ENCODE peak calls at places on chromosomes 3 and 15, in five cellular contexts. One of them, this sample, is unnamed.

GRCh38 chr3:118781879-118782278 is 252.8 kb downstream of the IGSF11 start:
- DNase-seq in lung microvascular endothelial cell: no peak
- DNase-seq in HS-27A: no peak
- DNase-seq in substantia nigra: no peak
- DNase-seq in stimulated activated CD4-positive, alpha-beta T cell treated with anti-CD3 and anti-CD28 coated beads, Interleukin-2, amount 100 ng/mL, for 4 hours: no peak
- DNase-seq in this sample: no peak

GRCh38 chr3:49867871-49868321 is 1.8 kb downstream of the CAMKV start:
- DNase-seq in HS-27A: no peak
- DNase-seq in lung microvascular endothelial cell: peak; percentile 46
- DNase-seq in stimulated activated CD4-positive, alpha-beta T cell treated with anti-CD3 and anti-CD28 coated beads, Interleukin-2, amount 100 ng/mL, for 4 hours: no peak
- DNase-seq in substantia nigra: no peak
- DNase-seq in this sample: no peak

GRCh38 chr3:177676947-177677587 is 479.8 kb upstream of the TBL1XR1 start:
- DNase-seq in substantia nigra: no peak
- DNase-seq in HS-27A: no peak
- DNase-seq in stimulated activated CD4-positive, alpha-beta T cell treated with anti-CD3 and anti-CD28 coated beads, Interleukin-2, amount 100 ng/mL, for 4 hours: no peak
- DNase-seq in lung microvascular endothelial cell: no peak
- DNase-seq in this sample: no peak

GRCh38 chr3:20060924-20061323 is 20.7 kb downstream of the KAT2B start:
- DNase-seq in stimulated activated CD4-positive, alpha-beta T cell treated with anti-CD3 and anti-CD28 coated beads, Interleukin-2, amount 100 ng/mL, for 4 hours: no peak
- DNase-seq in substantia nigra: no peak
- DNase-seq in HS-27A: no peak
- DNase-seq in lung microvascular endothelial cell: peak; percentile 19
- DNase-seq in this sample: no peak

GRCh38 chr15:40258544-40258943 is 19.7 kb downstream of the PAK6 start:
- DNase-seq in HS-27A: no peak
- DNase-seq in substantia nigra: no peak
- DNase-seq in stimulated activated CD4-positive, alpha-beta T cell treated with anti-CD3 and anti-CD28 coated beads, Interleukin-2, amount 100 ng/mL, for 4 hours: no peak
- DNase-seq in lung microvascular endothelial cell: no peak
- DNase-seq in this sample: no peak

GRCh38 chr3:64935995-64936394 is 248.2 kb upstream of the ADAMTS9 start:
- DNase-seq in stimulated activated CD4-positive, alpha-beta T cell treated with anti-CD3 and anti-CD28 coated beads, Interleukin-2, amount 100 ng/mL, for 4 hours: no peak
- DNase-seq in lung microvascular endothelial cell: no peak
- DNase-seq in substantia nigra: no peak
- DNase-seq in HS-27A: no peak
- DNase-seq in this sample: no peak

GRCh38 chr3:24496529-24497482 is 2.2 kb upstream of the THRB start:
- DNase-seq in HS-27A: no peak
- DNase-seq in substantia nigra: peak; percentile 1
- DNase-seq in stimulated activated CD4-positive, alpha-beta T cell treated with anti-CD3 and anti-CD28 coated beads, Interleukin-2, amount 100 ng/mL, for 4 hours: no peak
- DNase-seq in lung microvascular endothelial cell: peak; percentile 63
- DNase-seq in this sample: peak; percentile 53

GRCh38 chr3:126434931-126435411 is 40.3 kb downstream of the CFAP100 start:
- DNase-seq in lung microvascular endothelial cell: no peak
- DNase-seq in substantia nigra: no peak
- DNase-seq in stimulated activated CD4-positive, alpha-beta T cell treated with anti-CD3 and anti-CD28 coated beads, Interleukin-2, amount 100 ng/mL, for 4 hours: no peak
- DNase-seq in HS-27A: no peak
- DNase-seq in this sample: no peak

GRCh38 chr3:196216081-196216564 is at the start of gene SLC51A:
- DNase-seq in substantia nigra: no peak
- DNase-seq in HS-27A: no peak
- DNase-seq in stimulated activated CD4-positive, alpha-beta T cell treated with anti-CD3 and anti-CD28 coated beads, Interleukin-2, amount 100 ng/mL, for 4 hours: no peak
- DNase-seq in lung microvascular endothelial cell: no peak
- DNase-seq in this sample: no peak

GRCh38 chr3:43243590-43244587 is 42.5 kb upstream of the SNRK start:
- DNase-seq in lung microvascular endothelial cell: no peak
- DNase-seq in stimulated activated CD4-positive, alpha-beta T cell treated with anti-CD3 and anti-CD28 coated beads, Interleukin-2, amount 100 ng/mL, for 4 hours: no peak
- DNase-seq in HS-27A: no peak
- DNase-seq in substantia nigra: no peak
- DNase-seq in this sample: no peak

GRCh38 chr15:68209735-68210408 is 4.7 kb upstream of the CALML4 start:
- DNase-seq in stimulated activated CD4-positive, alpha-beta T cell treated with anti-CD3 and anti-CD28 coated beads, Interleukin-2, amount 100 ng/mL, for 4 hours: peak; percentile 35
- DNase-seq in substantia nigra: no peak
- DNase-seq in HS-27A: no peak
- DNase-seq in lung microvascular endothelial cell: no peak
- DNase-seq in this sample: peak; percentile 64

GRCh38 chr3:19106307-19106706 is 42.0 kb upstream of the KCNH8 start:
- DNase-seq in stimulated activated CD4-positive, alpha-beta T cell treated with anti-CD3 and anti-CD28 coated beads, Interleukin-2, amount 100 ng/mL, for 4 hours: no peak
- DNase-seq in HS-27A: no peak
- DNase-seq in substantia nigra: no peak
- DNase-seq in lung microvascular endothelial cell: no peak
- DNase-seq in this sample: no peak

GRCh38 chr3:117045143-117045542 is 335.6 kb downstream of the TUSC7 start:
- DNase-seq in stimulated activated CD4-positive, alpha-beta T cell treated with anti-CD3 and anti-CD28 coated beads, Interleukin-2, amount 100 ng/mL, for 4 hours: no peak
- DNase-seq in substantia nigra: no peak
- DNase-seq in lung microvascular endothelial cell: no peak
- DNase-seq in HS-27A: no peak
- DNase-seq in this sample: no peak

GRCh38 chr3:196660381-196661166 is 21.1 kb downstream of the NRROS start:
- DNase-seq in substantia nigra: no peak
- DNase-seq in lung microvascular endothelial cell: no peak
- DNase-seq in HS-27A: no peak
- DNase-seq in stimulated activated CD4-positive, alpha-beta T cell treated with anti-CD3 and anti-CD28 coated beads, Interleukin-2, amount 100 ng/mL, for 4 hours: no peak
- DNase-seq in this sample: no peak

GRCh38 chr3:150515210-150515609 is 31.1 kb downstream of the SERP1 start:
- DNase-seq in lung microvascular endothelial cell: no peak
- DNase-seq in stimulated activated CD4-positive, alpha-beta T cell treated with anti-CD3 and anti-CD28 coated beads, Interleukin-2, amount 100 ng/mL, for 4 hours: no peak
- DNase-seq in HS-27A: no peak
- DNase-seq in substantia nigra: no peak
- DNase-seq in this sample: no peak

GRCh38 chr3:63528325-63529000 is 124.0 kb upstream of the SNTN start:
- DNase-seq in stimulated activated CD4-positive, alpha-beta T cell treated with anti-CD3 and anti-CD28 coated beads, Interleukin-2, amount 100 ng/mL, for 4 hours: no peak
- DNase-seq in lung microvascular endothelial cell: no peak
- DNase-seq in HS-27A: no peak
- DNase-seq in substantia nigra: no peak
- DNase-seq in this sample: no peak

GRCh38 chr3:134754768-134755559 is 40.1 kb upstream of the EPHB1 start:
- DNase-seq in stimulated activated CD4-positive, alpha-beta T cell treated with anti-CD3 and anti-CD28 coated beads, Interleukin-2, amount 100 ng/mL, for 4 hours: no peak
- DNase-seq in lung microvascular endothelial cell: peak; percentile 45
- DNase-seq in substantia nigra: no peak
- DNase-seq in HS-27A: peak; percentile 19
- DNase-seq in this sample: no peak

GRCh38 chr3:107271787-107272387 is 105.4 kb upstream of the CCDC54 start:
- DNase-seq in substantia nigra: no peak
- DNase-seq in stimulated activated CD4-positive, alpha-beta T cell treated with anti-CD3 and anti-CD28 coated beads, Interleukin-2, amount 100 ng/mL, for 4 hours: no peak
- DNase-seq in lung microvascular endothelial cell: peak; percentile 55
- DNase-seq in HS-27A: no peak
- DNase-seq in this sample: peak; percentile 27

GRCh38 chr15:43441316-43441715 is 51.6 kb downstream of the TP53BP1 start:
- DNase-seq in HS-27A: peak; percentile 4
- DNase-seq in lung microvascular endothelial cell: peak; percentile 58
- DNase-seq in substantia nigra: no peak
- DNase-seq in stimulated activated CD4-positive, alpha-beta T cell treated with anti-CD3 and anti-CD28 coated beads, Interleukin-2, amount 100 ng/mL, for 4 hours: no peak
- DNase-seq in this sample: no peak

GRCh38 chr3:42502429-42503250 is at the start of gene VIPR1:
- DNase-seq in HS-27A: no peak
- DNase-seq in stimulated activated CD4-positive, alpha-beta T cell treated with anti-CD3 and anti-CD28 coated beads, Interleukin-2, amount 100 ng/mL, for 4 hours: peak; percentile 89
- DNase-seq in substantia nigra: peak; percentile 70
- DNase-seq in lung microvascular endothelial cell: peak; percentile 50
- DNase-seq in this sample: peak; percentile 93

GRCh38 chr15:32936283-32936918 is 218.6 kb downstream of the GREM1 start:
- DNase-seq in substantia nigra: no peak
- DNase-seq in stimulated activated CD4-positive, alpha-beta T cell treated with anti-CD3 and anti-CD28 coated beads, Interleukin-2, amount 100 ng/mL, for 4 hours: no peak
- DNase-seq in lung microvascular endothelial cell: peak; percentile 69
- DNase-seq in HS-27A: no peak
- DNase-seq in this sample: no peak

GRCh38 chr15:89822951-89823701 is 8.5 kb upstream of the ANPEP start:
- DNase-seq in substantia nigra: no peak
- DNase-seq in stimulated activated CD4-positive, alpha-beta T cell treated with anti-CD3 and anti-CD28 coated beads, Interleukin-2, amount 100 ng/mL, for 4 hours: no peak
- DNase-seq in lung microvascular endothelial cell: no peak
- DNase-seq in HS-27A: peak; percentile 34
- DNase-seq in this sample: no peak

GRCh38 chr15:68224546-68225250 is 4.8 kb downstream of the CLN6 start:
- DNase-seq in substantia nigra: no peak
- DNase-seq in stimulated activated CD4-positive, alpha-beta T cell treated with anti-CD3 and anti-CD28 coated beads, Interleukin-2, amount 100 ng/mL, for 4 hours: no peak
- DNase-seq in HS-27A: no peak
- DNase-seq in lung microvascular endothelial cell: no peak
- DNase-seq in this sample: peak; percentile 42

GRCh38 chr3:196336319-196337145 is 1.7 kb downstream of the TM4SF19 start:
- DNase-seq in lung microvascular endothelial cell: peak; percentile 25
- DNase-seq in HS-27A: no peak
- DNase-seq in stimulated activated CD4-positive, alpha-beta T cell treated with anti-CD3 and anti-CD28 coated beads, Interleukin-2, amount 100 ng/mL, for 4 hours: no peak
- DNase-seq in substantia nigra: no peak
- DNase-seq in this sample: no peak

GRCh38 chr3:52140000-52140399 is 14.2 kb downstream of the POC1A start:
- DNase-seq in HS-27A: no peak
- DNase-seq in stimulated activated CD4-positive, alpha-beta T cell treated with anti-CD3 and anti-CD28 coated beads, Interleukin-2, amount 100 ng/mL, for 4 hours: no peak
- DNase-seq in substantia nigra: no peak
- DNase-seq in lung microvascular endothelial cell: no peak
- DNase-seq in this sample: no peak

GRCh38 chr3:196085534-196085933 is 3.6 kb upstream of the TFRC start:
- DNase-seq in stimulated activated CD4-positive, alpha-beta T cell treated with anti-CD3 and anti-CD28 coated beads, Interleukin-2, amount 100 ng/mL, for 4 hours: no peak
- DNase-seq in substantia nigra: no peak
- DNase-seq in HS-27A: no peak
- DNase-seq in lung microvascular endothelial cell: no peak
- DNase-seq in this sample: no peak

GRCh38 chr15:58257776-58258325 is 119.7 kb downstream of the AQP9 start:
- DNase-seq in lung microvascular endothelial cell: no peak
- DNase-seq in HS-27A: no peak
- DNase-seq in substantia nigra: no peak
- DNase-seq in stimulated activated CD4-positive, alpha-beta T cell treated with anti-CD3 and anti-CD28 coated beads, Interleukin-2, amount 100 ng/mL, for 4 hours: no peak
- DNase-seq in this sample: no peak

GRCh38 chr3:152835311-152836102 is 576 bp downstream of the P2RY1 start:
- DNase-seq in stimulated activated CD4-positive, alpha-beta T cell treated with anti-CD3 and anti-CD28 coated beads, Interleukin-2, amount 100 ng/mL, for 4 hours: no peak
- DNase-seq in substantia nigra: no peak
- DNase-seq in lung microvascular endothelial cell: peak; percentile 69
- DNase-seq in HS-27A: no peak
- DNase-seq in this sample: no peak

GRCh38 chr15:63006032-63006878 is 36.3 kb upstream of the TPM1 start:
- DNase-seq in stimulated activated CD4-positive, alpha-beta T cell treated with anti-CD3 and anti-CD28 coated beads, Interleukin-2, amount 100 ng/mL, for 4 hours: no peak
- DNase-seq in lung microvascular endothelial cell: no peak
- DNase-seq in substantia nigra: no peak
- DNase-seq in HS-27A: no peak
- DNase-seq in this sample: no peak

GRCh38 chr3:176041812-176042211 is 1155.5 kb downstream of the TBL1XR1 start:
- DNase-seq in substantia nigra: no peak
- DNase-seq in stimulated activated CD4-positive, alpha-beta T cell treated with anti-CD3 and anti-CD28 coated beads, Interleukin-2, amount 100 ng/mL, for 4 hours: no peak
- DNase-seq in HS-27A: peak; percentile 29
- DNase-seq in lung microvascular endothelial cell: no peak
- DNase-seq in this sample: no peak

GRCh38 chr15:49372366-49372765 is 50.7 kb upstream of the FGF7 start:
- DNase-seq in HS-27A: no peak
- DNase-seq in substantia nigra: no peak
- DNase-seq in stimulated activated CD4-positive, alpha-beta T cell treated with anti-CD3 and anti-CD28 coated beads, Interleukin-2, amount 100 ng/mL, for 4 hours: no peak
- DNase-seq in lung microvascular endothelial cell: no peak
- DNase-seq in this sample: no peak

GRCh38 chr3:127299276-127299675 is 11.4 kb upstream of the PRR20G start:
- DNase-seq in HS-27A: no peak
- DNase-seq in lung microvascular endothelial cell: no peak
- DNase-seq in stimulated activated CD4-positive, alpha-beta T cell treated with anti-CD3 and anti-CD28 coated beads, Interleukin-2, amount 100 ng/mL, for 4 hours: no peak
- DNase-seq in substantia nigra: no peak
- DNase-seq in this sample: no peak

GRCh38 chr3:195085356-195086130 is 185.4 kb downstream of the XXYLT1 start:
- DNase-seq in lung microvascular endothelial cell: no peak
- DNase-seq in substantia nigra: no peak
- DNase-seq in HS-27A: no peak
- DNase-seq in stimulated activated CD4-positive, alpha-beta T cell treated with anti-CD3 and anti-CD28 coated beads, Interleukin-2, amount 100 ng/mL, for 4 hours: no peak
- DNase-seq in this sample: no peak

GRCh38 chr15:89369548-89369947 is 34.9 kb upstream of the POLG start:
- DNase-seq in stimulated activated CD4-positive, alpha-beta T cell treated with anti-CD3 and anti-CD28 coated beads, Interleukin-2, amount 100 ng/mL, for 4 hours: no peak
- DNase-seq in substantia nigra: no peak
- DNase-seq in HS-27A: no peak
- DNase-seq in lung microvascular endothelial cell: no peak
- DNase-seq in this sample: no peak

GRCh38 chr15:73560501-73561117 is 72.6 kb downstream of the NPTN start:
- DNase-seq in stimulated activated CD4-positive, alpha-beta T cell treated with anti-CD3 and anti-CD28 coated beads, Interleukin-2, amount 100 ng/mL, for 4 hours: no peak
- DNase-seq in HS-27A: peak; percentile 34
- DNase-seq in substantia nigra: no peak
- DNase-seq in lung microvascular endothelial cell: peak; percentile 86
- DNase-seq in this sample: peak; percentile 24

GRCh38 chr3:188370081-188370830 is 216.3 kb downstream of the LPP start:
- DNase-seq in HS-27A: no peak
- DNase-seq in lung microvascular endothelial cell: no peak
- DNase-seq in substantia nigra: no peak
- DNase-seq in stimulated activated CD4-positive, alpha-beta T cell treated with anti-CD3 and anti-CD28 coated beads, Interleukin-2, amount 100 ng/mL, for 4 hours: no peak
- DNase-seq in this sample: no peak

This sample was measured in naive B cell.